ENCODE peak calls at places on chromosomes 4 and X, in eight cellular contexts. D is GM06990, Y is BJ, T is stomach, H is B cell, P is astrocyte of the spinal cord, B is fibroblast of pulmonary artery, Z is coronary artery. N is an unnamed sample.
A peak's percentile ranks its signal among the peaks of the same experiment; 100 is the strongest.

GRCh38 chrX:150573702-150574101 is 5.3 kb downstream of the MTM1 start:
- DNase-seq in Y (no peak), P (no peak), B (no peak), T (no peak), D (peak; percentile 10), H (no peak), Z (no peak), N (no peak)

GRCh38 chrX:2710041-2710471 is 19.0 kb downstream of the CD99 start:
- DNase-seq in D (no peak), T (no peak), Z (no peak), H (no peak), P (peak; percentile 88), Y (peak; percentile 82), B (peak; percentile 91), N (no peak)

GRCh38 chrX:115393271-115393670 is 103.8 kb downstream of the LUZP4 start:
- DNase-seq in H (no peak), Z (no peak), P (peak; percentile 55), Y (no peak), D (no peak), B (peak; percentile 73), T (no peak), N (peak; percentile 27)

GRCh38 chrX:118935352-118935751 is 39.1 kb upstream of the LONRF3 start:
- DNase-seq in B (no peak), Y (no peak), T (no peak), H (no peak), Z (no peak), P (no peak), D (no peak), N (no peak)

GRCh38 chr4:94410678-94411206 is 41.0 kb upstream of the PDLIM5 start:
- DNase-seq in H (no peak), Z (peak; percentile 94), T (no peak), B (peak; percentile 88), P (peak; percentile 46), Y (no peak), D (no peak), N (no peak)

GRCh38 chr4:185716008-185716976 is 95.7 kb downstream of the SORBS2 start:
- DNase-seq in Y (no peak), D (no peak), T (no peak), P (no peak), B (no peak), Z (no peak), H (no peak), N (no peak)

GRCh38 chr4:113539408-113539807 is 222.1 kb downstream of the CAMK2D start:
- DNase-seq in B (peak; percentile 33), D (peak; percentile 36), Z (no peak), P (peak; percentile 75), H (no peak), T (no peak), Y (peak; percentile 25), N (no peak)

GRCh38 chrX:9614016-9614415 is 149.2 kb downstream of the TBL1X start:
- DNase-seq in P (peak; percentile 66), H (no peak), T (no peak), Y (peak; percentile 28), Z (no peak), B (peak; percentile 50), D (no peak), N (no peak)

GRCh38 chr4:112257098-112257497 is 25.5 kb downstream of the AP1AR start:
- DNase-seq in D (no peak), T (no peak), Y (no peak), P (no peak), Z (no peak), B (no peak), H (no peak), N (no peak)

GRCh38 chr4:124980276-124980752 is 267.8 kb upstream of the ANKRD50 start:
- DNase-seq in Z (no peak), D (no peak), T (no peak), Y (peak; percentile 0), H (no peak), P (peak; percentile 16), B (peak; percentile 81), N (no peak)

GRCh38 chr4:2741626-2742025 is 14.5 kb downstream of the TNIP2 start:
- DNase-seq in Z (no peak), B (peak; percentile 6), H (no peak), T (no peak), Y (no peak), P (peak; percentile 13), D (no peak), N (no peak)

GRCh38 chr4:4791299-4791798 is 68.1 kb upstream of the MSX1 start:
- DNase-seq in D (no peak), H (no peak), P (peak; percentile 51), Y (no peak), B (no peak), Z (peak; percentile 69), T (no peak), N (no peak)

GRCh38 chrX:1164322-1165288 is 47.8 kb downstream of the CRLF2 start:
- DNase-seq in B (peak; percentile 6), D (peak; percentile 39), Z (no peak), H (peak; percentile 17), T (no peak), P (no peak), Y (no peak), N (no peak)

GRCh38 chr4:74874785-74875367 is 58.0 kb upstream of the PARM1 start:
- DNase-seq in D (peak; percentile 24), T (peak; percentile 27), Z (no peak), Y (peak; percentile 4), H (peak; percentile 78), B (peak; percentile 89), P (peak; percentile 75), N (peak; percentile 59)

GRCh38 chr4:155060419-155060818 is 148.0 kb upstream of the NPY2R start:
- DNase-seq in D (no peak), H (no peak), Z (no peak), B (peak; percentile 33), P (no peak), T (no peak), Y (no peak), N (no peak)

GRCh38 chr4:36172650-36173049 is 71.7 kb downstream of the ARAP2 start:
- DNase-seq in T (no peak), P (no peak), B (no peak), Z (no peak), H (no peak), Y (no peak), D (no peak), N (no peak)

GRCh38 chr4:140136509-140136908 is 17.5 kb downstream of the MAML3 start:
- DNase-seq in D (no peak), Y (no peak), H (no peak), Z (no peak), P (peak; percentile 27), T (no peak), B (peak; percentile 38), N (no peak)

GRCh38 chrX:110212299-110212698 is 105.6 kb downstream of the AMMECR1 start:
- DNase-seq in H (no peak), T (no peak), D (no peak), B (no peak), Y (no peak), Z (no peak), P (no peak), N (no peak)
- TF ChIP-seq CTCF in H (no peak), T (no peak), D (peak; percentile 12), B (peak; percentile 12), Y (no peak), Z (no peak), P (peak; percentile 23), N (peak; percentile 25)

GRCh38 chrX:56564182-56564885 is 907 bp downstream of the UBQLN2 start:
- DNase-seq in H (peak; percentile 8), Y (no peak), P (peak; percentile 39), Z (peak; percentile 69), B (peak; percentile 18), T (no peak), D (peak; percentile 22), N (no peak)

GRCh38 chrX:56564921-56565861 is 1.8 kb downstream of the UBQLN2 start:
- DNase-seq in D (peak; percentile 10), T (no peak), B (peak; percentile 3), Y (no peak), H (peak; percentile 2), Z (no peak), P (no peak), N (no peak)

DNA sequence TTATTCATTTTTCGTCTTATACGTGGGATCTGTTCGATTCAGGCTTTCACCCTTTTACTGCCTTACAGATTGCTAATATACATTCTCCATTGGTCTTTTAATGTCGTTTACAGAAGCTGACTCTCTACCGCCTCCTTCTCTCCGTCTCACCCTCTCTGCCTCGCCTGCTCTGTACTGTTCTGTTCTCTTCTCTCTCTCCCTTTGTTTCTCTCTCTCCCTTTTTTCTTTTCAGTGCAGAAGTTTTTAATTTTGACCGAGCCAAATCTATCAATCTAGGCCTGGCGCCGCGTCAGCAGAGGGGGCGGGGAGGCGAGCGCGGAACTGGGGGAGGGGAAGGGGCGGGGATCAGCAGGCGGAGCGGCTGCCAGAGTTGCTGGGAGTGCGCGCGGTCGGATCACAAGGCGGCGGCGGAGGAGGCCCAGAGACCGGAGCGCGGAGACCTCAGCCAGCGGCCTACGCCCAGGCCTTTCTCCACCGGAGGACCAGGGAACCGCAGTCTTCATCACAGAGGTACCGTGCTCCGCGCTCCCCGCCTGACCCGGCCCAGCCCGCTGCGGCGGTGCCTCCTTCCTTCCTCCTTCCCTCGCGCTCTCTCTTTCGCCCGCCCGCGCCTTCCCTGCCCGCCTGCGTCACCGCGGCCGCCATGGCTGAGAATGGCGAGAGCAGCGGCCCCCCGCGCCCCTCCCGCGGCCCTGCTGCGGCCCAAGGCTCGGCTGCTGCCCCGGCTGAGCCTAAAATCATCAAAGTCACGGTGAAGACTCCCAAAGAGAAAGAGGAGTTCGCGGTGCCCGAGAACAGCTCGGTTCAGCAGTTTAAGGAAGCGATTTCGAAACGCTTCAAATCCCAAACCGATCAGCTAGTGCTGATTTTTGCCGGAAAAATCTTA is at the start of gene UBQLN2:
- DNase-seq in B (peak; percentile 81), D (peak; percentile 84), Y (no peak), T (peak; percentile 82), Z (peak; percentile 78), H (peak; percentile 81), P (peak; percentile 81), N (peak; percentile 44)
- TF ChIP-seq CTCF in B (peak; percentile 36), D (peak; percentile 6), Y (peak; percentile 33), T (no peak), Z (no peak), H (no peak), P (peak; percentile 22), N (peak; percentile 33)

GRCh38 chrX:65595460-65595876 is 60.9 kb upstream of the LAS1L start:
- DNase-seq in P (peak; percentile 91), D (peak; percentile 73), B (peak; percentile 95), H (peak; percentile 93), Z (peak; percentile 91), T (peak; percentile 95), Y (peak; percentile 71), N (peak; percentile 90)
- TF ChIP-seq CTCF in P (peak; percentile 98), D (peak; percentile 99), B (peak; percentile 96), H (peak; percentile 84), Z (peak; percentile 89), T (peak; percentile 97), Y (peak; percentile 95), N (peak; percentile 99)

GRCh38 chr4:141389649-141390048 is 169.0 kb downstream of the ZNF330 start:
- DNase-seq in D (no peak), P (peak; percentile 27), Z (no peak), H (no peak), Y (no peak), T (no peak), B (peak; percentile 76), N (no peak)

GRCh38 chr4:141391771-141392170 is 171.1 kb downstream of the ZNF330 start:
- DNase-seq in T (no peak), H (no peak), D (no peak), Z (no peak), B (no peak), Y (no peak), P (peak; percentile 20), N (no peak)

GRCh38 chr4:141390527-141391046 is 169.9 kb downstream of the ZNF330 start:
- DNase-seq in H (no peak), P (no peak), T (no peak), Z (no peak), D (no peak), B (no peak), Y (no peak), N (no peak)

GRCh38 chr4:141388483-141388882 is 167.8 kb downstream of the ZNF330 start:
- DNase-seq in D (no peak), Y (peak; percentile 80), Z (no peak), H (no peak), T (no peak), P (peak; percentile 91), B (peak; percentile 88), N (peak; percentile 55)

GRCh38 chr4:141391293-141391692 is 170.6 kb downstream of the ZNF330 start:
- DNase-seq in H (no peak), T (no peak), B (no peak), P (no peak), D (no peak), Y (no peak), Z (no peak), N (no peak)
- TF ChIP-seq CTCF in H (no peak), T (no peak), B (no peak), P (no peak), D (no peak), Y (no peak), Z (no peak), N (no peak)